ENCODE peak calls at places on chromosomes 3 and 15, in six cellular contexts. X, V, H, P, G and L are unnamed samples. For H3K4me1 and H3K36me3, the result is how much of the 10 kb centered on the place peaks cover.

GRCh38 chr3:174232658-174233429 is 626.3 kb upstream of the NAALADL2 start:
- DNase-seq in G (no peak), X (no peak), H (no peak), V (no peak), P (no peak), L (no peak)

GRCh38 chr15:70258369-70259029 is 160.8 kb upstream of the TLE3 start:
- DNase-seq in G (no peak), V (no peak), H (no peak), P (peak), X (peak), L (peak)

GRCh38 chr3:117752984-117753717 is 1043.6 kb downstream of the TUSC7 start:
- DNase-seq in H (no peak), P (no peak), G (no peak), V (no peak), X (no peak), L (no peak)

GRCh38 chr3:65951836-65952505 is 86.7 kb downstream of the MAGI1 start:
- DNase-seq in V (no peak), P (no peak), G (no peak), X (no peak), H (no peak), L (no peak)

GRCh38 chr15:50068016-50068415 is 51.0 kb downstream of the ATP8B4 start:
- DNase-seq in G (no peak), P (no peak), V (no peak), X (no peak), H (no peak), L (no peak)

GRCh38 chr3:113231391-113231790 is 20.0 kb downstream of the BOC start:
- DNase-seq in P (no peak), X (no peak), H (no peak), G (no peak), V (no peak), L (no peak)

GRCh38 chr3:146277953-146278631 is 27.2 kb upstream of the PLSCR4 start:
- DNase-seq in V (no peak), X (no peak), P (no peak), H (no peak), G (no peak), L (no peak)

GRCh38 chr3:148466143-148466542 is 231.6 kb upstream of the AGTR1 start:
- DNase-seq in X (no peak), H (no peak), P (no peak), V (no peak), G (no peak), L (no peak)

GRCh38 chr3:184472723-184473419 is 88.7 kb upstream of the EPHB3 start:
- DNase-seq in V (no peak), G (no peak), H (no peak), X (peak), P (no peak), L (peak)

GRCh38 chr15:74847462-74847861 is 4.5 kb upstream of the ULK3 start:
- DNase-seq in X (no peak), P (no peak), G (no peak), H (no peak), V (no peak), L (peak)

GRCh38 chr3:183385698-183386590 is 42.5 kb downstream of the MCF2L2 start:
- DNase-seq in V (no peak), G (peak), P (peak), H (peak), X (peak), L (peak)

GRCh38 chr15:76935620-76936019 is 4.1 kb downstream of the RCN2 start:
- DNase-seq in H (no peak), X (peak), P (no peak), V (no peak), G (no peak), L (no peak)

GRCh38 chr15:31503758-31504461 is 177.3 kb downstream of the KLF13 start:
- DNase-seq in G (no peak), X (no peak), P (no peak), V (no peak), H (no peak), L (peak)

GRCh38 chr3:31772781-31773180 is 208.3 kb downstream of the OSBPL10 start:
- DNase-seq in P (no peak), X (no peak), V (no peak), H (no peak), G (no peak), L (no peak)

GRCh38 chr15:81087121-81087520 is 46.9 kb upstream of the CFAP161 start:
- DNase-seq in X (no peak), H (no peak), P (no peak), V (no peak), G (no peak), L (no peak)

GRCh38 chr3:72821170-72821781 is 27.0 kb downstream of the SHQ1 start:
- DNase-seq in V (no peak), G (no peak), P (no peak), X (no peak), H (peak), L (no peak)

GRCh38 chr15:64623347-64624024 is 151.9 kb downstream of the RBPMS2 start:
- DNase-seq in P (no peak), X (no peak), V (no peak), G (no peak), H (no peak), L (no peak)

GRCh38 chr3:125143538-125143937 is 69.0 kb downstream of the SLC12A8 start:
- DNase-seq in H (no peak), G (no peak), V (no peak), X (no peak), P (no peak), L (no peak)

GRCh38 chr3:101243285-101244211 is 76.8 kb downstream of the IMPG2 start:
- DNase-seq in X (no peak), V (no peak), G (no peak), P (no peak), H (no peak), L (no peak)

GRCh38 chr15:33068531-33068990 is 126.0 kb downstream of the FMN1 start:
- DNase-seq in G (no peak), V (peak), X (no peak), H (peak), P (peak), L (no peak)

GRCh38 chr15:34850121-34850520 is 54.8 kb upstream of the ACTC1 start:
- DNase-seq in H (no peak), P (no peak), V (no peak), X (no peak), G (no peak), L (no peak)

GRCh38 chr15:50685191-50685975 is 1.2 kb downstream of the TRPM7 start:
- DNase-seq in X (no peak), P (no peak), G (no peak), V (no peak), H (no peak), L (no peak)

GRCh38 chr3:24290596-24290995 is 204.1 kb downstream of the THRB start:
- DNase-seq in G (no peak), X (no peak), P (no peak), H (no peak), V (no peak), L (no peak)

GRCh38 chr15:37099321-37100108 is 834 bp downstream of the MEIS2 start:
- DNase-seq in H (no peak), P (no peak), V (no peak), X (no peak), G (no peak), L (no peak)

GRCh38 chr3:158568784-158569183 is 2.2 kb upstream of the MLF1 start:
- DNase-seq in V (no peak), P (no peak), X (no peak), G (no peak), H (no peak), L (no peak)

GRCh38 chr15:96331942-96332853 is 1.7 kb downstream of the NR2F2 start:
- DNase-seq in X (no peak), H (no peak), V (no peak), P (peak), G (no peak), L (no peak)

GRCh38 chr3:57864853-57865252 is 108.7 kb downstream of the SLMAP start:
- DNase-seq in P (no peak), H (no peak), V (no peak), G (no peak), X (no peak), L (no peak)

GRCh38 chr3:48406443-48407431 is 23.1 kb downstream of the PLXNB1 start:
- DNase-seq in H (peak), X (peak), G (no peak), P (peak), V (peak), L (no peak)

GRCh38 chr15:33874156-33874555 is 94.1 kb upstream of the CHRM5 start:
- DNase-seq in G (no peak), X (no peak), V (no peak), H (no peak), P (no peak), L (no peak)

GRCh38 chr3:127682576-127682975 is 9.8 kb downstream of the ABTB1 start:
- DNase-seq in H (no peak), P (no peak), X (no peak), G (no peak), V (peak), L (no peak)

GRCh38 chr15:40046721-40047412 is 7.9 kb upstream of the SRP14 start:
- DNase-seq in X (no peak), P (no peak), V (no peak), G (no peak), H (no peak), L (no peak)

DNA sequence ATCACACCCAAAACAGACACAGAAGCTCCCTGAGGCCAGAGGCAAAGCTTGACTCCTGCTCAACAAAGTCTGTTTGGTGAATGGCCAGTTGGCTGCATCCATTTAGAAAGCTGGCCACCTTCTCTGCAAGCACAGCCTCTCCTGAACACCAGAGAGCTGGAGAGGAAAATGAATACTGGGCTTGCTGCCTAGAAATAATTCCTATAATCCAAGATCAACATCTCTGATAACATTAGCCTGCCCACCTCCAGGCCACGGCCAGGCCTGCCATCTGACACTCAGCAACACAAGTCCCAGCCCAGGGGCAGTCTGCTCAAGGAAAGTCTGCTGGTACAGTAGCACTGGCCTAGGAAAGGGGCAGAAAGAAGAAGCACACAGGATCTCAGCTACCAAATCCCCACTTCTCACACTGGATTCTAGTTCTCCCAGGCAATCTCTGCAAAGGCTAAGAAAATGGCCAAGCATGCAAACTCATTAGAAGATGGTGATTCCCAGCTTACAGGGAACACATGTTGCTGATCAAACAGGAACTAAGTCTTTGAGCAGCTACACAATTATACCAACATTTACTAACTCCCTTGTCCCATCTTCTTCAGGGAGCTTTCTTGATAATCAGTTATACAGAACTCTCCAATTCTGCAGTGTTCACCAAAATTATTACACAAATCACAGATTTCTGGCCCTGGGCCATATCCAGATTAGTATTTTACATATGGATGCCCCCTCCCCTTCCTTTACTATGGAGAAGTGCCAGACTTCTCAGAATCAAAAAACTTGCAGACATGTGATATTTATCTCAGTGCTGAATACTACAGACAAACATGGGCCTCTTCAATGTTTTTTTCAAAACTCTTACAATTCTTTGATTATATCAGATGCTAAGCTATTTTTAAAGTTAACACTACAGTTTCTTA is 9.9 kb downstream of the TBC1D2B start:
- DNase-seq in X (no peak), G (no peak), V (no peak), P (no peak), H (peak), L (no peak)
- H3K4me1 ChIP-seq in X (under half), G (half or more), V (half or more), P (half or more), H (under half), L (half or more)

GRCh38 chr3:150268426-150269321 is 139.4 kb upstream of the TSC22D2 start:
- DNase-seq in P (no peak), X (no peak), V (no peak), G (peak), H (no peak), L (no peak)

GRCh38 chr3:150267288-150267687 is 140.8 kb upstream of the TSC22D2 start:
- DNase-seq in X (no peak), H (no peak), P (no peak), G (no peak), V (no peak), L (no peak)

GRCh38 chr3:150271578-150271930 is 136.5 kb upstream of the TSC22D2 start:
- DNase-seq in P (no peak), G (no peak), X (no peak), H (no peak), V (no peak), L (no peak)

GRCh38 chr3:150270883-150271577 is 137.1 kb upstream of the TSC22D2 start:
- DNase-seq in P (no peak), V (no peak), H (no peak), X (no peak), G (no peak), L (no peak)

GRCh38 chr3:150269526-150269925 is 138.6 kb upstream of the TSC22D2 start:
- DNase-seq in G (no peak), V (no peak), P (no peak), H (no peak), X (no peak), L (no peak)
- H3K27ac ChIP-seq in G (peak), V (no peak), P (no peak), H (no peak), X (no peak), L (no peak)

GRCh38 chr15:59555696-59556095 is 55.9 kb upstream of the GCNT3 start:
- DNase-seq in H (no peak), P (no peak), X (no peak), V (no peak), G (no peak), L (no peak)
- H3K36me3 ChIP-seq in H (under half), P (under half), X (under half), V (under half), G (under half), L (under half)

GRCh38 chr15:98666441-98666840 is 18.1 kb downstream of the IGF1R start:
- DNase-seq in P (no peak), H (no peak), G (no peak), V (no peak), X (no peak), L (no peak)

GRCh38 chr15:98667521-98668179 is 19.3 kb downstream of the IGF1R start:
- DNase-seq in H (peak), P (no peak), V (peak), X (no peak), G (no peak), L (no peak)

GRCh38 chr15:98666841-98667240 is 18.5 kb downstream of the IGF1R start:
- DNase-seq in G (no peak), X (no peak), H (no peak), P (no peak), V (no peak), L (no peak)

GRCh38 chr15:98669638-98670037 is 21.3 kb downstream of the IGF1R start:
- DNase-seq in G (no peak), P (no peak), V (no peak), H (no peak), X (no peak), L (no peak)

DNA sequence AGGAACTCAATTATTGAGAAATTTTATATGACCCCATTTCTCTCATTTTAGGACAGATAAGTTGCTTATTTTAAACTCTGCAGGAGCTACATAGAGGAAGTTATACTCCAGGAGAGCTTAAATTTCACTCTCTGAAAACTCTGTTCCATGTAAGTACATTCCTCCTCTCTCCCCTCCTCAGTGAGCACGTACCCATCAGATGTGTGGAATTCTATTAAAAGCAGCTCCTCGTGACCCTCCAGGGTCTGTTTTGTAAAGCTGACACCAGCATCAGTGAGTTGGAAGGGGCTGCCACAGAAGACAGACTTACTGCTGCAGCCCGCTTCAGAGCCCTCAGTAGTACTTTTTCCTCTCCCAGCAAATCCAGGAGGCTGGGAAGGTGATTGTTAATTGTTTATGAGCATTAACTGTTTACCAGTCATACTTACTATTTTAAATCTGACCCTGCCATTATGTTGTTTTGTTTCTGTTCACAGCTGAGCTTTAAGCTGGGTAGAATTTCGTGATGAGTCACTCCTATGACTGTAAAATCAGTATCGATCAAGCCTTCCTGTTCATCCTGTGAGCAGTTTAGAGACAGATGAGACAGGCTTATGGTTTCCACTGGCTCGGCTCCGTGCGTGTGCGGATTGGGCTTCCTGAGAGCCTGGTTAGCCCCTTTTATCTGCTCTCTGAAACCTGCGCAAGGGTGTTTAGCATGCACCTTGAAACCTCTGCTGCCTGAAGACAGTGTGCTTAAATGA is 20.4 kb downstream of the IGF1R start:
- DNase-seq in P (no peak), X (no peak), G (no peak), H (no peak), V (no peak), L (no peak)
- H3K4me1 ChIP-seq in P (under half), X (under half), G (half or more), H (under half), V (half or more), L (half or more)

GRCh38 chr15:71885390-71885789 is 75.0 kb downstream of the NR2E3 start:
- DNase-seq in V (no peak), X (no peak), P (no peak), H (no peak), G (no peak), L (no peak)

GRCh38 chr15:71889385-71889784 is 79.0 kb downstream of the NR2E3 start:
- DNase-seq in X (no peak), P (no peak), G (no peak), H (no peak), V (no peak), L (no peak)

GRCh38 chr15:71888797-71889196 is 78.4 kb downstream of the NR2E3 start:
- DNase-seq in X (no peak), H (no peak), G (no peak), P (no peak), V (no peak), L (no peak)

GRCh38 chr15:71880276-71880675 is 69.9 kb downstream of the NR2E3 start:
- DNase-seq in X (no peak), H (no peak), P (no peak), G (no peak), V (no peak), L (no peak)

GRCh38 chr15:71883447-71883846 is 73.1 kb downstream of the NR2E3 start:
- DNase-seq in P (no peak), X (no peak), G (no peak), H (no peak), V (no peak), L (no peak)
- H3K27ac ChIP-seq in P (no peak), X (no peak), G (no peak), H (no peak), V (no peak), L (no peak)

GRCh38 chr3:123953735-123954134 is 7.3 kb downstream of the CCDC14 start:
- DNase-seq in V (no peak), G (no peak), H (no peak), P (no peak), X (no peak), L (no peak)

GRCh38 chr3:123949606-123950005 is 11.4 kb downstream of the CCDC14 start:
- DNase-seq in G (no peak), X (no peak), V (no peak), P (no peak), H (no peak), L (no peak)

GRCh38 chr3:123952844-123953520 is 8.0 kb downstream of the CCDC14 start:
- DNase-seq in G (no peak), H (no peak), V (no peak), P (no peak), X (no peak), L (no peak)

GRCh38 chr3:123948449-123948848 is 12.6 kb downstream of the CCDC14 start:
- DNase-seq in G (no peak), V (no peak), X (no peak), P (no peak), H (no peak), L (no peak)

DNA sequence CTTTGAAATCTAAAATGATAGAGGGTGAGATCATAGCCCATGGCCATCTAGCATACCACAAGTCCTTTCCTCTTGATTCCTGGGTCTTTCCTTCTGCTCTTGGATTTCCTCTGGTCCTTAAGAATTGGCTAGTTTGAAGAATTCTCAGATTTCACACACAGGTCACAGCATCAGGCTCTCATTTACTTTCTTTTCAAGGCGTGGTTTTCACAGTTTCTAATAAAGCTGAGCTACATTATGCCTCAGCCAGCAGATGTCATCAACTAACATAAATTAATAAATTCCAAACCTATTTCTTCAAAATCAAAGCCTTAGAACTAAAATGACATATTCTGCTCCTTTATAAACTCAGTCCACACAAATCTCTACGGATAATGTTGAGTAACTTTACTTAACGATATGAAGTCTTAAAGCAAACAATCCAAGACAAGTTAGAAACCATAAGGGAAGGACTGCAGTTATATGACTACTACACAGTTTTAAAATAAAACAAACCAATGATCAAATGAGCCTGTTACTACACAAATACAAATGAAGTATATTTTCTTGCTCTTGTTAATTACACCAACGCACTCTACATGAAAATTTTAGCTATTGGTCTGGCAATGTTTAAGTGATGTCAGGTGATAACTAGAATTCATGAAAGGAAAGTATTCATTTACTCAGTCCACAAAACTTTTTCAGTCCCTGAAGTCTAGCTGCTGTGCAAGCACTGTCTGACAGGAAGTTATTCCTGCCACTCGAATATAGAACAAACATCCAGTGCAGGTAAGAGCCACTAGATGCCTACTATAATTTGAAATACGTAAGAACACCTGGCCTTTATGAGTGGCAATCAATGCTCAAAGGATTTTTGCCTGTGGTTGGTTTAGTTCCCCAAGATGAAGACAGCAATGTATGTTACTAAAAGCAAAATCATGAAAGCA is 9.2 kb downstream of the CCDC14 start:
- DNase-seq in G (no peak), P (no peak), H (no peak), V (no peak), X (no peak), L (no peak)
- H3K36me3 ChIP-seq in G (under half), P (under half), H (under half), V (half or more), X (under half), L (under half)